ENCODE peak calls at places on chromosome 7, in eight cellular contexts. F is glomerular endothelial cell; H is activated CD4-positive, alpha-beta memory T cell treated with anti-CD3 and anti-CD28 coated beads, Interleukin-2, amount 10 ng/mL, durations not matched to agents 7 days and 5 days; Z is Calu3; M is fibroblast of the conjunctiva; P is activated T-helper 1 cell treated with anti-CD3 and anti-CD28 coated beads, Interleukin-2, amount 50 U/mL, for 16 hours; Q is AG09319; W is T-helper 1 cell. N is an unnamed sample.

GRCh38 chr7:24718431-24718831 is 38.8 kb downstream of the GSDME start:
- DNase-seq in H (no peak), Z (no peak), F (no peak), P (no peak), M (no peak), W (no peak), Q (no peak), N (no peak)

GRCh38 chr7:103811997-103812396 is 177.5 kb downstream of the RELN start:
- DNase-seq in Z (peak), W (no peak), P (no peak), Q (no peak), F (no peak), H (no peak), M (no peak), N (no peak)

GRCh38 chr7:35854311-35854710 is 53.5 kb downstream of the SEPTIN7 start:
- DNase-seq in H (no peak), Q (no peak), P (no peak), Z (no peak), F (no peak), W (no peak), M (no peak), N (no peak)

GRCh38 chr7:32858648-32859047 is 32.9 kb downstream of the KBTBD2 start:
- DNase-seq in Z (no peak), P (no peak), H (no peak), F (no peak), W (no peak), M (no peak), Q (no peak), N (no peak)

GRCh38 chr7:79823246-79823951 is 311.2 kb upstream of the GNAI1 start:
- DNase-seq in P (no peak), Z (no peak), F (no peak), W (no peak), H (no peak), M (no peak), Q (no peak), N (no peak)

GRCh38 chr7:92790987-92791386 is 45.4 kb downstream of the CDK6 start:
- DNase-seq in F (no peak), M (no peak), P (no peak), Q (no peak), W (no peak), Z (no peak), H (no peak), N (no peak)

GRCh38 chr7:73482746-73483145 is 39.3 kb downstream of the BAZ1B start:
- DNase-seq in H (no peak), P (no peak), M (no peak), F (no peak), Q (no peak), W (no peak), Z (no peak), N (no peak)

GRCh38 chr7:30330134-30331111 is 46.0 kb downstream of the ZNRF2 start:
- DNase-seq in Q (no peak), M (no peak), Z (no peak), P (no peak), W (no peak), H (peak), F (no peak), N (no peak)

GRCh38 chr7:43871064-43871463 is 1.7 kb upstream of the MRPS24 start:
- DNase-seq in F (no peak), Z (no peak), Q (no peak), W (no peak), M (no peak), H (no peak), P (no peak), N (no peak)

GRCh38 chr7:44216521-44217030 is 15.8 kb downstream of the YKT6 start:
- DNase-seq in Q (no peak), W (no peak), M (no peak), Z (no peak), P (no peak), H (no peak), F (no peak), N (no peak)

GRCh38 chr7:119665791-119666190 is 607.2 kb upstream of the KCND2 start:
- DNase-seq in M (peak), Q (no peak), P (no peak), W (no peak), F (no peak), H (no peak), Z (no peak), N (peak)

GRCh38 chr7:157553256-157553655 is 216.5 kb downstream of the DNAJB6 start:
- DNase-seq in Z (no peak), Q (no peak), F (no peak), W (no peak), M (no peak), P (no peak), H (no peak), N (no peak)

GRCh38 chr7:90642978-90643377 is 46.9 kb downstream of the CDK14 start:
- DNase-seq in H (no peak), Q (no peak), M (no peak), W (no peak), P (no peak), F (no peak), Z (no peak), N (no peak)

GRCh38 chr7:122304604-122304975 is at the start of gene FEZF1:
- DNase-seq in Z (peak), F (no peak), H (no peak), M (no peak), Q (no peak), W (no peak), P (no peak), N (no peak)

GRCh38 chr7:105621617-105622016 is 40.3 kb upstream of the EFCAB10 start:
- DNase-seq in F (no peak), Q (peak), H (no peak), P (no peak), Z (no peak), M (peak), W (no peak), N (no peak)

GRCh38 chr7:35647171-35647574 is 47.8 kb downstream of the HERPUD2 start:
- DNase-seq in Z (no peak), W (no peak), M (no peak), F (no peak), Q (no peak), H (no peak), P (no peak), N (no peak)

GRCh38 chr7:100008525-100008924 is 6.9 kb upstream of the ZKSCAN1 start:
- DNase-seq in Z (peak), P (no peak), F (no peak), M (no peak), W (no peak), Q (no peak), H (no peak), N (no peak)

GRCh38 chr7:21214656-21215055 is 213.2 kb upstream of the SP4 start:
- DNase-seq in P (no peak), W (no peak), Z (no peak), F (no peak), M (no peak), H (no peak), Q (no peak), N (no peak)

GRCh38 chr7:56810466-56810865 is 321.8 kb downstream of the ZNF479 start:
- DNase-seq in F (no peak), H (no peak), Z (no peak), Q (no peak), M (no peak), P (no peak), W (no peak), N (no peak)

GRCh38 chr7:4612939-4613841 is 68.9 kb upstream of the FOXK1 start:
- DNase-seq in Z (peak), P (no peak), W (no peak), M (no peak), Q (no peak), F (peak), H (no peak), N (no peak)

GRCh38 chr7:574661-575395 is 55.2 kb upstream of the PDGFA start:
- DNase-seq in Q (no peak), P (no peak), Z (no peak), H (no peak), W (no peak), M (no peak), F (no peak), N (no peak)

GRCh38 chr7:134842901-134843300 is 63.5 kb downstream of the CALD1 start:
- DNase-seq in P (no peak), F (no peak), W (no peak), M (no peak), H (no peak), Q (no peak), Z (no peak), N (no peak)

GRCh38 chr7:41183741-41184140 is 519.1 kb downstream of the INHBA start:
- DNase-seq in Z (no peak), P (no peak), H (no peak), F (no peak), M (no peak), W (no peak), Q (no peak), N (no peak)

GRCh38 chr7:23529262-23529859 is 2.4 kb downstream of the TRA2A start:
- DNase-seq in H (no peak), P (no peak), F (no peak), M (no peak), Z (no peak), W (no peak), Q (no peak), N (no peak)

GRCh38 chr7:129271500-129272355 is 46.9 kb downstream of the AHCYL2 start:
- DNase-seq in M (peak), W (peak), F (peak), P (peak), Q (no peak), H (peak), Z (peak), N (no peak)

GRCh38 chr7:105678811-105679495 is 97.7 kb upstream of the EFCAB10 start:
- DNase-seq in Q (peak), P (no peak), Z (no peak), M (no peak), W (no peak), H (peak), F (no peak), N (no peak)

GRCh38 chr7:116316838-116317612 is 106.7 kb downstream of the TES start:
- DNase-seq in Z (peak), M (peak), P (no peak), Q (peak), W (no peak), H (peak), F (peak), N (peak)

GRCh38 chr7:38862666-38863065 is 46.3 kb downstream of the VPS41 start:
- DNase-seq in Z (no peak), W (no peak), Q (no peak), H (no peak), M (no peak), F (no peak), P (no peak), N (no peak)

GRCh38 chr7:157016352-157017041 is 6.0 kb upstream of the MNX1 start:
- DNase-seq in P (no peak), Q (no peak), F (no peak), Z (no peak), H (peak), M (no peak), W (no peak), N (no peak)

GRCh38 chr7:102455596-102455995 is 9.1 kb downstream of the ALKBH4 start:
- DNase-seq in P (no peak), W (no peak), F (no peak), Z (no peak), H (no peak), Q (no peak), M (no peak), N (no peak)

GRCh38 chr7:44587843-44588711 is 6.0 kb upstream of the TMED4 start:
- DNase-seq in M (peak), Q (no peak), W (peak), H (peak), Z (peak), F (peak), P (no peak), N (no peak)

GRCh38 chr7:135976312-135977019 is 693 bp downstream of the MTPN start:
- DNase-seq in W (peak), P (no peak), Z (peak), Q (no peak), M (no peak), F (no peak), H (peak), N (no peak)